ENCODE peak calls at places on chromosome 15, in five cellular contexts. One of them, this sample, is unnamed.

GRCh38 chr15:67832031-67832551 is 6.8 kb downstream of the SKOR1 start:
- DNase-seq in transverse colon: no peak
- DNase-seq in sigmoid colon: peak; percentile 53
- DNase-seq in A549: no peak
- DNase-seq in suprapubic skin: no peak
- DNase-seq in this sample: no peak

GRCh38 chr15:101204744-101205535 is 46.9 kb downstream of the CHSY1 start:
- DNase-seq in transverse colon: no peak
- DNase-seq in sigmoid colon: no peak
- DNase-seq in A549: no peak
- DNase-seq in suprapubic skin: no peak
- DNase-seq in this sample: no peak

GRCh38 chr15:48282186-48282585 is 49.0 kb upstream of the DUT start:
- DNase-seq in transverse colon: no peak
- DNase-seq in sigmoid colon: no peak
- DNase-seq in A549: no peak
- DNase-seq in suprapubic skin: no peak
- DNase-seq in this sample: no peak

GRCh38 chr15:77406846-77407245 is 13.1 kb downstream of the PEAK1 start:
- DNase-seq in transverse colon: no peak
- DNase-seq in sigmoid colon: no peak
- DNase-seq in A549: no peak
- DNase-seq in suprapubic skin: no peak
- DNase-seq in this sample: no peak

GRCh38 chr15:52652984-52653383 is 26.2 kb downstream of the ATOSA start:
- DNase-seq in transverse colon: peak; percentile 12
- DNase-seq in sigmoid colon: no peak
- DNase-seq in A549: no peak
- DNase-seq in suprapubic skin: no peak
- DNase-seq in this sample: no peak

GRCh38 chr15:60004846-60005351 is 788 bp downstream of the FOXB1 start:
- DNase-seq in transverse colon: no peak
- DNase-seq in sigmoid colon: no peak
- DNase-seq in A549: no peak
- DNase-seq in suprapubic skin: no peak
- DNase-seq in this sample: peak; percentile 85

GRCh38 chr15:95448531-95449210 is 881.8 kb upstream of the NR2F2 start:
- DNase-seq in transverse colon: no peak
- DNase-seq in sigmoid colon: no peak
- DNase-seq in A549: no peak
- DNase-seq in suprapubic skin: no peak
- DNase-seq in this sample: no peak

GRCh38 chr15:44595656-44596510 is 58.9 kb downstream of the EIF3J start:
- DNase-seq in transverse colon: no peak
- DNase-seq in sigmoid colon: no peak
- DNase-seq in A549: no peak
- DNase-seq in suprapubic skin: no peak
- DNase-seq in this sample: no peak

GRCh38 chr15:99123706-99124451 is 19.0 kb downstream of the SYNM start:
- DNase-seq in transverse colon: peak; percentile 77
- DNase-seq in sigmoid colon: peak; percentile 97
- DNase-seq in A549: peak; percentile 94
- DNase-seq in suprapubic skin: peak; percentile 91
- DNase-seq in this sample: peak; percentile 90

GRCh38 chr15:27817258-27817657 is 281.9 kb downstream of the OCA2 start:
- DNase-seq in transverse colon: no peak
- DNase-seq in sigmoid colon: no peak
- DNase-seq in A549: no peak
- DNase-seq in suprapubic skin: no peak
- DNase-seq in this sample: no peak

GRCh38 chr15:85379403-85380131 is 836 bp upstream of the AKAP13 start:
- DNase-seq in transverse colon: peak; percentile 41
- DNase-seq in sigmoid colon: no peak
- DNase-seq in A549: no peak
- DNase-seq in suprapubic skin: no peak
- DNase-seq in this sample: no peak

GRCh38 chr15:60721706-60722105 is 242.8 kb upstream of the ICE2 start:
- DNase-seq in transverse colon: no peak
- DNase-seq in sigmoid colon: no peak
- DNase-seq in A549: no peak
- DNase-seq in suprapubic skin: no peak
- DNase-seq in this sample: no peak

GRCh38 chr15:42165081-42165480 is 8.6 kb upstream of the PLA2G4F start:
- DNase-seq in transverse colon: no peak
- DNase-seq in sigmoid colon: no peak
- DNase-seq in A549: no peak
- DNase-seq in suprapubic skin: no peak
- DNase-seq in this sample: no peak

GRCh38 chr15:45550436-45550835 is 27.9 kb upstream of the SLC30A4 start:
- DNase-seq in transverse colon: no peak
- DNase-seq in sigmoid colon: no peak
- DNase-seq in A549: no peak
- DNase-seq in suprapubic skin: no peak
- DNase-seq in this sample: no peak

GRCh38 chr15:45048784-45049631 is 26.0 kb downstream of the SORD start:
- DNase-seq in transverse colon: no peak
- DNase-seq in sigmoid colon: no peak
- DNase-seq in A549: no peak
- DNase-seq in suprapubic skin: no peak
- DNase-seq in this sample: peak; percentile 55

GRCh38 chr15:41936649-41937567 is 35.4 kb downstream of the EHD4 start:
- DNase-seq in transverse colon: peak; percentile 46
- DNase-seq in sigmoid colon: no peak
- DNase-seq in A549: no peak
- DNase-seq in suprapubic skin: peak; percentile 75
- DNase-seq in this sample: peak; percentile 53

GRCh38 chr15:47293763-47294162 is 423.5 kb upstream of the SEMA6D start:
- DNase-seq in transverse colon: peak; percentile 29
- DNase-seq in sigmoid colon: peak; percentile 90
- DNase-seq in A549: no peak
- DNase-seq in suprapubic skin: peak; percentile 67
- DNase-seq in this sample: peak; percentile 65

GRCh38 chr15:33994005-33994615 is 25.8 kb downstream of the CHRM5 start:
- DNase-seq in transverse colon: no peak
- DNase-seq in sigmoid colon: no peak
- DNase-seq in A549: no peak
- DNase-seq in suprapubic skin: no peak
- DNase-seq in this sample: no peak

GRCh38 chr15:70596354-70597055 is 166.9 kb downstream of the UACA start:
- DNase-seq in transverse colon: no peak
- DNase-seq in sigmoid colon: no peak
- DNase-seq in A549: peak; percentile 75
- DNase-seq in suprapubic skin: no peak
- DNase-seq in this sample: no peak

GRCh38 chr15:99090938-99091337 is 13.9 kb upstream of the SYNM start:
- DNase-seq in transverse colon: no peak
- DNase-seq in sigmoid colon: no peak
- DNase-seq in A549: no peak
- DNase-seq in suprapubic skin: no peak
- DNase-seq in this sample: no peak

GRCh38 chr15:42032376-42033213 is 11.8 kb upstream of the PLA2G4E start:
- DNase-seq in transverse colon: no peak
- DNase-seq in sigmoid colon: no peak
- DNase-seq in A549: no peak
- DNase-seq in suprapubic skin: no peak
- DNase-seq in this sample: no peak

GRCh38 chr15:34837246-34838016 is 42.1 kb upstream of the ACTC1 start:
- DNase-seq in transverse colon: no peak
- DNase-seq in sigmoid colon: no peak
- DNase-seq in A549: peak; percentile 10
- DNase-seq in suprapubic skin: no peak
- DNase-seq in this sample: no peak

GRCh38 chr15:68820205-68820588 is 498 bp downstream of the ANP32A start:
- DNase-seq in transverse colon: peak; percentile 52
- DNase-seq in sigmoid colon: peak; percentile 79
- DNase-seq in A549: peak; percentile 31
- DNase-seq in suprapubic skin: peak; percentile 78
- DNase-seq in this sample: peak; percentile 64

GRCh38 chr15:36612063-36612788 is 32.8 kb downstream of the CDIN1 start:
- DNase-seq in transverse colon: no peak
- DNase-seq in sigmoid colon: no peak
- DNase-seq in A549: no peak
- DNase-seq in suprapubic skin: no peak
- DNase-seq in this sample: no peak

GRCh38 chr15:49387471-49387870 is 35.6 kb upstream of the FGF7 start:
- DNase-seq in transverse colon: no peak
- DNase-seq in sigmoid colon: no peak
- DNase-seq in A549: no peak
- DNase-seq in suprapubic skin: no peak
- DNase-seq in this sample: no peak

GRCh38 chr15:70504988-70505387 is 258.4 kb downstream of the UACA start:
- DNase-seq in transverse colon: no peak
- DNase-seq in sigmoid colon: no peak
- DNase-seq in A549: no peak
- DNase-seq in suprapubic skin: no peak
- DNase-seq in this sample: no peak

GRCh38 chr15:67927501-67928156 is 87.8 kb upstream of the RNU6-1 start:
- DNase-seq in transverse colon: peak; percentile 45
- DNase-seq in sigmoid colon: peak; percentile 88
- DNase-seq in A549: no peak
- DNase-seq in suprapubic skin: no peak
- DNase-seq in this sample: peak; percentile 94

GRCh38 chr15:46703871-46704637 is 1013.3 kb upstream of the SEMA6D start:
- DNase-seq in transverse colon: no peak
- DNase-seq in sigmoid colon: no peak
- DNase-seq in A549: no peak
- DNase-seq in suprapubic skin: no peak
- DNase-seq in this sample: no peak

GRCh38 chr15:74529911-74530310 is 11.1 kb upstream of the ARID3B start:
- DNase-seq in transverse colon: no peak
- DNase-seq in sigmoid colon: no peak
- DNase-seq in A549: no peak
- DNase-seq in suprapubic skin: no peak
- DNase-seq in this sample: no peak

GRCh38 chr15:74994236-74994635 is 1.1 kb upstream of the SCAMP5 start:
- DNase-seq in transverse colon: no peak
- DNase-seq in sigmoid colon: no peak
- DNase-seq in A549: no peak
- DNase-seq in suprapubic skin: no peak
- DNase-seq in this sample: no peak

GRCh38 chr15:60353245-60353940 is 44.4 kb downstream of the ANXA2 start:
- DNase-seq in transverse colon: no peak
- DNase-seq in sigmoid colon: no peak
- DNase-seq in A549: no peak
- DNase-seq in suprapubic skin: no peak
- DNase-seq in this sample: no peak

GRCh38 chr15:61499371-61499770 is 270.3 kb upstream of the RORA start:
- DNase-seq in transverse colon: no peak
- DNase-seq in sigmoid colon: no peak
- DNase-seq in A549: no peak
- DNase-seq in suprapubic skin: no peak
- DNase-seq in this sample: no peak

GRCh38 chr15:22978691-22979068 is 1.5 kb downstream of the CYFIP1 start:
- DNase-seq in transverse colon: no peak
- DNase-seq in sigmoid colon: peak; percentile 55
- DNase-seq in A549: peak; percentile 23
- DNase-seq in suprapubic skin: peak; percentile 35
- DNase-seq in this sample: no peak

GRCh38 chr15:75024102-75024636 is 779 bp downstream of the PPCDC start:
- DNase-seq in transverse colon: no peak
- DNase-seq in sigmoid colon: no peak
- DNase-seq in A549: peak; percentile 68
- DNase-seq in suprapubic skin: no peak
- DNase-seq in this sample: no peak

GRCh38 chr15:38490231-38490630 is 36.3 kb downstream of the FAM98B start:
- DNase-seq in transverse colon: no peak
- DNase-seq in sigmoid colon: no peak
- DNase-seq in A549: no peak
- DNase-seq in suprapubic skin: no peak
- DNase-seq in this sample: no peak

DNA sequence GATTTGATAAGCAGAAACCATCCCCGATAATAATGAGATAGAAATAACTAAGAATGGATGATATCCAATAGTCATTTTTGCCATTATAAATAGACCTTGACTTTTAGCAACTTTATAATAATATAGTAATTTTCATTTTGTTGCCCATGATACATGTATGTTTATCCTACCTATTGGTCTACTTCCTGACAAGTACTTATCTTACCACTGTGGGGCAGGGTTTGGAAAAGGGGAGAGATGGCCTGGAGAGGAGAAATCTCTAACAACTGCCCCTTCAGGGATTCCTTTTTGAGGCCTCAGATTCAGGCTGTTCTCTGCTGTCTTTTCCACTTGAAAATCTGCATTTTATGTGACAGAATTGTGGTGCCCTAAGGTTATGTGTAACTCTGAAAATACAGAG is 42.2 kb downstream of the FAM98B start:
- DNase-seq in transverse colon: no peak
- DNase-seq in sigmoid colon: no peak
- DNase-seq in A549: no peak
- DNase-seq in suprapubic skin: no peak
- DNase-seq in this sample: no peak
- TF ChIP-seq CTCF in transverse colon: no peak
- TF ChIP-seq CTCF in sigmoid colon: no peak
- TF ChIP-seq CTCF in A549: no peak
- TF ChIP-seq CTCF in suprapubic skin: no peak
- TF ChIP-seq CTCF in this sample: no peak

GRCh38 chr15:88918738-88919137 is 5.6 kb upstream of the MFGE8 start:
- DNase-seq in transverse colon: peak; percentile 45
- DNase-seq in sigmoid colon: no peak
- DNase-seq in A549: no peak
- DNase-seq in suprapubic skin: peak; percentile 91
- DNase-seq in this sample: no peak
- H3K27ac ChIP-seq in transverse colon: no peak overlapping the region
- H3K27ac ChIP-seq in sigmoid colon: peak overlapping the region; percentile 29
- H3K27ac ChIP-seq in A549: peak overlapping the region; percentile 78
- H3K27ac ChIP-seq in suprapubic skin: no peak overlapping the region
- H3K27ac ChIP-seq in this sample: no peak overlapping the region

GRCh38 chr15:57706405-57707209 is at the start of gene POLR2M:
- DNase-seq in transverse colon: peak; percentile 97
- DNase-seq in sigmoid colon: peak; percentile 99
- DNase-seq in A549: peak; percentile 92
- DNase-seq in suprapubic skin: peak; percentile 98
- DNase-seq in this sample: peak; percentile 94
- TF ChIP-seq EP300 in transverse colon: peak; percentile 78
- TF ChIP-seq EP300 in sigmoid colon: peak; percentile 65
- TF ChIP-seq EP300 in A549: no peak
- TF ChIP-seq EP300 in suprapubic skin: no peak
- TF ChIP-seq EP300 in this sample: no peak

GRCh38 chr15:93019091-93019490 is 69.9 kb downstream of the RGMA start:
- DNase-seq in transverse colon: no peak
- DNase-seq in sigmoid colon: no peak
- DNase-seq in A549: no peak
- DNase-seq in suprapubic skin: no peak
- DNase-seq in this sample: no peak

GRCh38 chr15:93020976-93021772 is 67.8 kb downstream of the RGMA start:
- DNase-seq in transverse colon: no peak
- DNase-seq in sigmoid colon: no peak
- DNase-seq in A549: no peak
- DNase-seq in suprapubic skin: no peak
- DNase-seq in this sample: no peak

GRCh38 chr15:93019971-93020370 is 69.0 kb downstream of the RGMA start:
- DNase-seq in transverse colon: no peak
- DNase-seq in sigmoid colon: no peak
- DNase-seq in A549: no peak
- DNase-seq in suprapubic skin: no peak
- DNase-seq in this sample: no peak

GRCh38 chr15:93017521-93017920 is 71.5 kb downstream of the RGMA start:
- DNase-seq in transverse colon: no peak
- DNase-seq in sigmoid colon: no peak
- DNase-seq in A549: no peak
- DNase-seq in suprapubic skin: no peak
- DNase-seq in this sample: no peak

GRCh38 chr15:93018574-93018973 is 70.4 kb downstream of the RGMA start:
- DNase-seq in transverse colon: no peak
- DNase-seq in sigmoid colon: no peak
- DNase-seq in A549: no peak
- DNase-seq in suprapubic skin: no peak
- DNase-seq in this sample: no peak
- TF ChIP-seq CTCF in transverse colon: peak; percentile 8
- TF ChIP-seq CTCF in sigmoid colon: no peak
- TF ChIP-seq CTCF in A549: peak; percentile 38
- TF ChIP-seq CTCF in suprapubic skin: no peak
- TF ChIP-seq CTCF in this sample: no peak